ENCODE peak calls at places on chromosomes 2 and 18, in ten cellular contexts. A is HCT116, O is breast epithelium, P is A549, R is HepG2, F is transverse colon, I is adrenal gland, L is prostate gland, V is IMR-90, S is Peyer's patch. J is an unnamed sample.

GRCh38 chr2:72185166-72185565 is 37.5 kb upstream of the CYP26B1 start:
- DNase-seq in A (no peak), O (no peak), P (no peak), R (no peak), F (no peak), I (no peak), L (no peak), V (no peak), S (no peak), J (no peak)

GRCh38 chr18:44791520-44791919 is 110.8 kb downstream of the SETBP1 start:
- DNase-seq in A (no peak), O (no peak), P (no peak), R (no peak), F (no peak), I (no peak), L (no peak), V (no peak), S (no peak), J (no peak)

GRCh38 chr2:212032032-212032431 is 506.6 kb downstream of the ERBB4 start:
- DNase-seq in A (no peak), O (no peak), P (no peak), R (no peak), F (no peak), I (no peak), L (no peak), V (peak; percentile 78), S (no peak), J (no peak)

GRCh38 chr2:226838758-226839555 is 3.1 kb downstream of the RHBDD1 start:
- DNase-seq in A (no peak), O (no peak), P (no peak), R (peak; percentile 67), F (no peak), I (peak; percentile 31), L (no peak), V (no peak), S (no peak), J (no peak)

GRCh38 chr2:174333502-174334277 is 1.1 kb upstream of the SP9 start:
- DNase-seq in A (no peak), O (no peak), P (no peak), R (no peak), F (no peak), I (no peak), L (no peak), V (no peak), S (no peak), J (no peak)

GRCh38 chr18:74682141-74682997 is 84.7 kb downstream of the ZNF407 start:
- DNase-seq in A (no peak), O (no peak), P (no peak), R (no peak), F (no peak), I (no peak), L (no peak), V (no peak), S (no peak), J (no peak)

GRCh38 chr2:137435176-137435575 is 529.1 kb upstream of the HNMT start:
- DNase-seq in A (no peak), O (no peak), P (no peak), R (no peak), F (no peak), I (no peak), L (no peak), V (no peak), S (no peak), J (no peak)

GRCh38 chr2:33342171-33342570 is 134.3 kb upstream of the RASGRP3 start:
- DNase-seq in A (no peak), O (no peak), P (no peak), R (no peak), F (no peak), I (peak; percentile 45), L (no peak), V (no peak), S (no peak), J (no peak)

GRCh38 chr2:59173325-59173724 is 932.2 kb upstream of the FANCL start:
- DNase-seq in A (no peak), O (no peak), P (no peak), R (no peak), F (no peak), I (no peak), L (no peak), V (no peak), S (no peak), J (no peak)

GRCh38 chr2:149903626-149904025 is 316.1 kb upstream of the MMADHC start:
- DNase-seq in A (no peak), O (no peak), P (no peak), R (no peak), F (no peak), I (no peak), L (no peak), V (peak; percentile 38), S (no peak), J (no peak)

GRCh38 chr18:36411745-36412168 is 114.2 kb downstream of the FHOD3 start:
- DNase-seq in A (peak; percentile 50), O (no peak), P (no peak), R (peak; percentile 21), F (no peak), I (no peak), L (no peak), V (peak; percentile 19), S (no peak), J (no peak)

GRCh38 chr2:62307469-62308389 is 111.8 kb downstream of the B3GNT2 start:
- DNase-seq in A (no peak), O (peak; percentile 44), P (no peak), R (no peak), F (peak; percentile 70), I (no peak), L (peak; percentile 33), V (no peak), S (peak; percentile 54), J (no peak)

GRCh38 chr2:223262946-223263345 is 211.0 kb downstream of the KCNE4 start:
- DNase-seq in A (peak; percentile 69), O (no peak), P (no peak), R (no peak), F (no peak), I (no peak), L (peak; percentile 16), V (no peak), S (no peak), J (no peak)

GRCh38 chr2:162839419-162839818 is 852 bp upstream of the KCNH7 start:
- DNase-seq in A (no peak), O (no peak), P (no peak), R (no peak), F (no peak), I (no peak), L (no peak), V (no peak), S (no peak), J (no peak)

GRCh38 chr18:48365965-48366364 is 43.2 kb downstream of the ZBTB7C start:
- DNase-seq in A (no peak), O (no peak), P (no peak), R (no peak), F (no peak), I (no peak), L (no peak), V (no peak), S (no peak), J (no peak)

GRCh38 chr18:48734460-48734859 is 195.6 kb downstream of the CTIF start:
- DNase-seq in A (no peak), O (no peak), P (no peak), R (no peak), F (no peak), I (no peak), L (no peak), V (no peak), S (no peak), J (no peak)

GRCh38 chr18:14958701-14959100 is 210.7 kb downstream of the ANKRD30B start:
- DNase-seq in A (no peak), O (no peak), P (no peak), R (no peak), F (no peak), I (no peak), L (no peak), V (no peak), S (no peak), J (no peak)
- H3K9me3 ChIP-seq in A (peaks cover 5% of the 10 kb centered on the region), O (peaks cover 14% of the 10 kb centered on the region), P (no peaks in the 10 kb centered on the region), R (no peaks in the 10 kb centered on the region), F (no peaks in the 10 kb centered on the region), I (peaks cover 3% of the 10 kb centered on the region), L (no peaks in the 10 kb centered on the region), V (peaks cover 21% of the 10 kb centered on the region), S (no peaks in the 10 kb centered on the region), J (no peaks in the 10 kb centered on the region)

DNA sequence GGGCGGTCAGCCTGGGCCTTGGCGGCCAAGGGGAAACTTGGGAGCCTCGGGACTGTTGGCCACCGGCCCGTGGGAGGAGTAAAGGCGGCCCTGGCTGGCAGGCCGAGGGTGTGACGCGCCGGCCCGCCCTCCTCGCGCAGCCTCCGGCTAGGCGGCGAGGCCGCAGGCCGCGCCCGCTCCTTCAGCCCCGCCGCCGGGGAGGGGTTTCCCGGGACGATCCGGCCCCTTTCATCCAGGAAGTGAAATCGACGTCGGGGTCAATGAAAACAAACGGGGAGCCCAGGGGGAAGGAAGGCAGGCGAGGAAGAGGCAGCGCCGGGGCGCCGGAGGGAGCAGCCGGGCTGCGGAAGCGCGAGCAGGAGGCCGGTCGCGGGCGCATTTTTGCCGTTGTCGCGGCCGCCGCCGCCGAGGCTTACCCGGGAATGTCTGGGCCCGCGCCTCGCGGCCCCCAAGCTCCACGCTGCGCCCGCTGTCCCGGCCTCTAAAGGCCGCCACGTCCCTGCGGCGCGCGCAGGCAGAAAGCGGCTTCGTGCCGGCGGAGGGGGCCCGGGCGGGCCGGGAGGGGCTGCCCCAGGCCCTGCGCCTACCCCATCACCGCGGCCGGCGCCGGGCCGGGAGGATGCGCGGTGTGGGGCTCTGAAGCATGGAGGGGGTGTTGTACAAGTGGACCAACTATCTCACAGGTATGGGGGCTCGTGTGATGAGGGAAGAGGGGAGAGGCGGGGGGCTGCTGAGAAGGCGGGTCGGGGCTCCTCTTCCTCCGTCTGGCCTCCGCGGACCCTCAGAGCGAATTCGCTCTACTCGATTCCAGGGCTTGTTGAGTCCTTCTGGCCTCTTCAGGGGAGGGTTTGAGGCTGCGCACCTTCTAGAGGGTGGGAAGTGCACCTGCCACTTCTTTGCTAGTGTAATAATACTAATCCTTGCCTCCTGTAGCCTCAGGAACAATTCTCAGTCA is at the start of gene PLEKHA3:
- DNase-seq in A (peak; percentile 94), O (peak; percentile 84), P (peak; percentile 88), R (peak; percentile 95), F (peak; percentile 95), I (peak; percentile 98), L (peak; percentile 91), V (peak; percentile 94), S (peak; percentile 96), J (peak; percentile 96)
- TF ChIP-seq POLR2A in A (no peak), O (no peak), P (peak; percentile 37), R (peak; percentile 69), F (peak; percentile 87), I (peak; percentile 93), L (peak; percentile 86), V (peak; percentile 84), S (peak; percentile 93), J (peak; percentile 19)

DNA sequence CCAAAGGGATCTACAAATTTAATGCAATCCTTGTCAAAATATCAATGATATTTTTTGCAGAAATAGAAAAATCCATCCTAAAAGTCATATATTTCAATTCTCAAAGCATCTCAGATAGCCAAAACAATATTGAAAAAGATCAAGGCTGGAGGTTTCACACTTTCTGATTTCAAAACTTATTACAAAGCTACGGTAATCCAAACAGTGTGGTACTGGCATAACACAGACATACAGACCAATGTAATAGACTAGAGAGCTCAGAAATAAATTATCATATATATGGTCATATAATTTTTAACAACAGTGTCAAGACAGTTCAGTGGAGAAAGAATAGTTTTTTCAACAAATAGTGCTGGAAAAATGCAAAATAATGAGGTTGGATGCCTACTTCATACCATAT is 40.3 kb upstream of the PROKR1 start:
- DNase-seq in A (no peak), O (no peak), P (no peak), R (no peak), F (no peak), I (no peak), L (no peak), V (no peak), S (no peak), J (no peak)
- H3K9me3 ChIP-seq in A (no peaks in the 10 kb centered on the region), O (peaks cover 56% of the 10 kb centered on the region), P (peaks cover 11% of the 10 kb centered on the region), R (peaks cover 5% of the 10 kb centered on the region), F (peaks cover 16% of the 10 kb centered on the region), I (peaks cover 5% of the 10 kb centered on the region), L (no peaks in the 10 kb centered on the region), V (peaks cover 2% of the 10 kb centered on the region), S (peaks cover 9% of the 10 kb centered on the region), J (peaks cover 11% of the 10 kb centered on the region)

GRCh38 chr2:43220982-43221659 is 5.3 kb downstream of the ZFP36L2 start:
- DNase-seq in A (no peak), O (peak; percentile 48), P (no peak), R (no peak), F (peak; percentile 78), I (peak; percentile 57), L (peak; percentile 43), V (peak; percentile 95), S (peak; percentile 83), J (peak; percentile 95)
- TF ChIP-seq POLR2A in A (no peak), O (no peak), P (no peak), R (no peak), F (peak; percentile 41), I (peak; percentile 9), L (no peak), V (no peak), S (peak; percentile 26), J (no peak)

J was measured in vagina.